ENCODE peak calls at places on chromosomes 13 and 19, in eight cellular contexts. U, L, O, Z, H, A, N and B are unnamed samples.
A peak's percentile ranks its signal among the peaks of the same experiment; 100 is the strongest.

GRCh38 chr13:48078251-48078656 is 16.6 kb downstream of the MED4 start:
- DNase-seq in N (no peak), Z (no peak), H (no peak), O (no peak), L (peak; percentile 20), A (no peak), U (no peak), B (peak; percentile 48)

GRCh38 chr13:32175943-32176342 is 139.2 kb downstream of the ZAR1L start:
- DNase-seq in Z (no peak), L (no peak), H (no peak), A (no peak), N (no peak), U (no peak), O (no peak), B (no peak)

GRCh38 chr19:5624741-5625140 is 1.9 kb downstream of the SAFB start:
- DNase-seq in H (no peak), A (no peak), Z (no peak), O (no peak), L (peak; percentile 24), N (no peak), U (no peak), B (no peak)

GRCh38 chr13:57832187-57832586 is 200.6 kb downstream of the PCDH17 start:
- DNase-seq in L (no peak), Z (no peak), N (no peak), O (no peak), A (no peak), H (peak; percentile 35), U (no peak), B (no peak)

GRCh38 chr19:17078920-17079709 is 3.5 kb downstream of the MYO9B start:
- DNase-seq in O (no peak), H (no peak), Z (no peak), N (no peak), U (peak; percentile 30), A (peak; percentile 35), L (no peak), B (no peak)

GRCh38 chr13:90454002-90454636 is 893.4 kb upstream of the MIR17HG start:
- DNase-seq in U (no peak), H (no peak), N (no peak), A (no peak), O (no peak), Z (no peak), L (no peak), B (no peak)

GRCh38 chr13:20408181-20408580 is 117.5 kb downstream of the CRYL1 start:
- DNase-seq in L (no peak), U (no peak), N (no peak), H (no peak), O (no peak), Z (no peak), A (no peak), B (no peak)

GRCh38 chr19:49336482-49337266 is 1.5 kb downstream of the CD37 start:
- DNase-seq in N (no peak), H (peak; percentile 51), Z (peak; percentile 40), A (no peak), O (no peak), U (no peak), L (no peak), B (no peak)

GRCh38 chr19:46299004-46299509 is 2.2 kb downstream of the HIF3A start:
- DNase-seq in Z (peak; percentile 99), O (peak; percentile 57), N (no peak), H (peak; percentile 97), L (no peak), A (peak; percentile 89), U (peak; percentile 97), B (no peak)

GRCh38 chr13:87867426-87867825 is 196.3 kb downstream of the SLITRK5 start:
- DNase-seq in U (no peak), L (no peak), N (no peak), H (no peak), Z (no peak), O (no peak), A (no peak), B (no peak)

GRCh38 chr19:51497666-51498065 is 3.9 kb downstream of the SIGLEC12 start:
- DNase-seq in A (no peak), U (no peak), H (no peak), L (no peak), N (peak; percentile 26), Z (no peak), O (no peak), B (no peak)

GRCh38 chr19:46601318-46602224 is at the start of gene CALM3:
- DNase-seq in H (peak; percentile 72), O (no peak), L (peak; percentile 42), A (no peak), Z (no peak), U (no peak), N (peak; percentile 66), B (no peak)

GRCh38 chr19:29694669-29695627 is 20.1 kb downstream of the C19orf12 start:
- DNase-seq in U (peak; percentile 84), O (peak; percentile 75), H (peak; percentile 89), Z (peak; percentile 78), L (peak; percentile 85), N (peak; percentile 70), A (peak; percentile 75), B (no peak)

GRCh38 chr13:39612023-39612637 is 9.1 kb upstream of the LHFPL6 start:
- DNase-seq in U (peak; percentile 84), L (peak; percentile 93), O (peak; percentile 77), H (no peak), Z (no peak), N (peak; percentile 20), A (peak; percentile 87), B (peak; percentile 36)

GRCh38 chr13:97928306-97928705 is 25.2 kb upstream of the IPO5 start:
- DNase-seq in Z (no peak), N (no peak), O (no peak), A (no peak), U (no peak), H (no peak), L (no peak), B (no peak)

GRCh38 chr19:12913011-12913561 is 6.0 kb downstream of the SYCE2 start:
- DNase-seq in H (peak; percentile 76), A (peak; percentile 37), L (peak; percentile 79), N (peak; percentile 18), Z (peak; percentile 90), O (peak; percentile 58), U (peak; percentile 91), B (no peak)

GRCh38 chr19:23996549-23996948 is 81.9 kb downstream of the ZNF726 start:
- DNase-seq in N (peak; percentile 65), A (no peak), O (no peak), Z (no peak), H (no peak), L (peak; percentile 72), U (no peak), B (no peak)

GRCh38 chr19:18590273-18591272 is 2.0 kb downstream of the REX1BD start:
- DNase-seq in U (peak; percentile 70), H (peak; percentile 62), N (peak; percentile 74), Z (no peak), L (peak; percentile 99), A (no peak), O (peak; percentile 18), B (no peak)

GRCh38 chr13:48542581-48543341 is 9.9 kb upstream of the RCBTB2 start:
- DNase-seq in L (peak; percentile 64), Z (no peak), N (no peak), H (peak; percentile 78), A (no peak), U (peak; percentile 56), O (peak; percentile 20), B (no peak)

GRCh38 chr19:34431681-34432402 is 3.7 kb downstream of the UBA2 start:
- DNase-seq in H (no peak), U (peak; percentile 5), A (no peak), L (no peak), Z (no peak), O (no peak), N (no peak), B (no peak)

GRCh38 chr19:34432797-34433196 is 4.6 kb downstream of the UBA2 start:
- DNase-seq in A (peak; percentile 16), N (no peak), U (peak; percentile 3), H (no peak), Z (no peak), O (peak; percentile 20), L (peak; percentile 2), B (no peak)

GRCh38 chr19:34429553-34429952 is 1.4 kb downstream of the UBA2 start:
- DNase-seq in A (no peak), L (no peak), H (no peak), Z (no peak), U (no peak), O (no peak), N (no peak), B (no peak)

GRCh38 chr19:34428549-34429285 is 536 bp downstream of the UBA2 start:
- DNase-seq in O (peak; percentile 50), A (peak; percentile 26), H (no peak), Z (no peak), N (peak; percentile 88), L (peak; percentile 37), U (peak; percentile 46), B (no peak)

DNA sequence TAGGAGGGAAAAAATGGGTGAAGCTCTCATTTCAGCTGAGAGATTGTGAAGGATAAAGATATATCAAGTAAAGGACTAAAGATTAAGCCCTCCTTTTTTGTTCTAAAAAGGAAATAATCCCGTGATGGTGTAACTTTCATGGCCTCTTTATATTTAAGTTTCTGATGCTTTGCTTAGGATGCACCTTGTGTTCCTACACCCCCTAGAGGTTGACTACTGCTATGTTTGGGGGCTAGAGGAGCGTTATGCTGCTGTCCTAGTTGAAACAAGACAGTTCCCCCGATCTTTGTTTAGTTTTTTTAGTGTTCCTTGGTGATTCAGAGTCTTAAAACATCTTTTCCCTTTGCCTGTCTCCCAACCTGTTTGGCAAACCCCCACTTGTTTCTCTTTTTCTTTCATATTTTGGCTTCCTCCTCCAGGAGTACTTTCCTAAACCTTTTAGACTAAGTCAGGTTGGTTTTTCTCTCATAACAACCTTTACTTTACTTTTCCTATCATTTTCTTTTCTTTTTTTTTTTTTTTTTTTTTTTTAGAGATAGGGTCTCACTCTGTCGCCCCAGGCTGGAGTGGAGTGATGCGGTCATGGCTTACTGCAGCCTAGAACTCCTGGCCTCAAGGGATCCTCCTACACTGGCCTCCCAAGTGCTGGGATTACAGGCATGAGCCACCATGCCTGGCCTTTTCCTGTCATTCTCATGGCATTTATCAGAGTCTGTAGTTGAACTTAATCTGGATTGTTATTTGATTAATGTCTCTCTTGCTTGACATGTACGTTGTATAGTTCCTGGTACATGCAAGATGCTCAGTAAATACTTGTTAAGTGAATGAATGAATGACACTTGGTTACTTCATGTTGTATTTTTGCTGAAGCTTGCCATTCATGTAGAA is 2.8 kb downstream of the UBA2 start:
- DNase-seq in L (peak; percentile 83), Z (no peak), H (no peak), O (peak; percentile 53), A (peak; percentile 63), U (peak; percentile 68), N (peak; percentile 61), B (peak; percentile 39)
- H3K4me3 ChIP-seq in L (peak overlapping the region; percentile 92), Z (no peak overlapping the region), H (peak overlapping the region; percentile 95), O (no peak overlapping the region), A (peak overlapping the region; percentile 13), U (no peak overlapping the region), N (peak overlapping the region; percentile 97), B (peak overlapping the region; percentile 16)

GRCh38 chr13:113002206-113002821 is 33.3 kb downstream of the MCF2L start:
- DNase-seq in H (no peak), U (no peak), A (no peak), Z (no peak), O (no peak), N (peak; percentile 30), L (peak; percentile 69), B (no peak)
- TF ChIP-seq CTCF in H (peak; percentile 22), U (peak; percentile 30), A (peak; percentile 28), Z (peak; percentile 42), O (no peak), N (peak; percentile 41), L (peak; percentile 56), B (peak; percentile 3)

GRCh38 chr13:43094901-43095300 is 71.5 kb downstream of the DNAJC15 start:
- DNase-seq in L (no peak), A (no peak), H (no peak), N (no peak), U (no peak), Z (no peak), O (no peak), B (no peak)
- H3K4me3 ChIP-seq in L (no peak overlapping the region), A (no peak overlapping the region), H (no peak overlapping the region), N (no peak overlapping the region), U (no peak overlapping the region), Z (no peak overlapping the region), O (no peak overlapping the region), B (no peak overlapping the region)

GRCh38 chr19:36114763-36115452 is at the start of gene POLR2I:
- DNase-seq in H (peak; percentile 99), U (peak; percentile 100), L (peak; percentile 100), O (peak; percentile 100), N (peak; percentile 98), A (peak; percentile 100), Z (peak; percentile 99), B (peak; percentile 99)
- TF ChIP-seq CTCF in H (no peak), U (no peak), L (no peak), O (no peak), N (no peak), A (no peak), Z (no peak), B (no peak)